ENCODE peak calls at places on chromosomes 13 and 19, in five cellular contexts. C is iris pigment epithelial cell, U is H54, X is kidney tubule cell, J is amniotic stem cell. R is an unnamed sample.

GRCh38 chr19:45585158-45585577 is 566 bp upstream of the OPA3 start:
- DNase-seq in C (no peak), U (no peak), X (no peak), J (no peak), R (no peak)

GRCh38 chr19:7681336-7682174 is 922 bp downstream of the TRAPPC5 start:
- DNase-seq in C (peak; percentile 75), U (no peak), X (peak; percentile 79), J (peak; percentile 19), R (peak; percentile 93)

GRCh38 chr19:8638078-8638619 is 7.7 kb downstream of the NFILZ start:
- DNase-seq in C (peak; percentile 60), U (no peak), X (no peak), J (no peak), R (no peak)

GRCh38 chr19:17195106-17195505 is 20.1 kb upstream of the USE1 start:
- DNase-seq in C (no peak), U (no peak), X (no peak), J (no peak), R (no peak)

GRCh38 chr13:21826214-21827015 is 155.5 kb downstream of the FGF9 start:
- DNase-seq in C (no peak), U (no peak), X (peak; percentile 22), J (no peak), R (no peak)

GRCh38 chr13:51980918-51981317 is 30.3 kb downstream of the ATP7B start:
- DNase-seq in C (peak; percentile 33), U (no peak), X (no peak), J (no peak), R (no peak)

GRCh38 chr13:47945738-47946137 is 55.3 kb downstream of the SUCLA2 start:
- DNase-seq in C (peak; percentile 96), U (no peak), X (peak; percentile 67), J (no peak), R (no peak)

GRCh38 chr13:38662362-38662761 is 24.5 kb upstream of the FREM2 start:
- DNase-seq in C (peak; percentile 85), U (no peak), X (peak; percentile 29), J (no peak), R (no peak)

GRCh38 chr19:30898353-30899103 is 450.7 kb downstream of the TSHZ3 start:
- DNase-seq in C (no peak), U (no peak), X (no peak), J (no peak), R (no peak)

GRCh38 chr13:101520672-101521071 is 68.2 kb downstream of the ITGBL1 start:
- DNase-seq in C (peak; percentile 90), U (peak; percentile 55), X (peak; percentile 77), J (no peak), R (no peak)

GRCh38 chr13:40579535-40579934 is 86.9 kb downstream of the FOXO1 start:
- DNase-seq in C (no peak), U (no peak), X (no peak), J (no peak), R (no peak)

GRCh38 chr19:17089238-17089637 is 13.7 kb downstream of the MYO9B start:
- DNase-seq in C (peak; percentile 84), U (peak; percentile 19), X (no peak), J (no peak), R (no peak)

GRCh38 chr13:104327217-104327616 is 1261.0 kb upstream of the SLC10A2 start:
- DNase-seq in C (no peak), U (no peak), X (peak; percentile 38), J (no peak), R (no peak)

GRCh38 chr13:49348748-49349147 is 95.1 kb downstream of the CAB39L start:
- DNase-seq in C (no peak), U (no peak), X (no peak), J (no peak), R (no peak)

GRCh38 chr13:81781471-81781870 is 1440.5 kb upstream of the SPRY2 start:
- DNase-seq in C (no peak), U (no peak), X (no peak), J (no peak), R (no peak)

GRCh38 chr19:32233885-32234284 is 111.5 kb upstream of the ZNF507 start:
- DNase-seq in C (no peak), U (no peak), X (no peak), J (no peak), R (no peak)

GRCh38 chr13:113917096-113917495 is 53.2 kb upstream of the GAS6 start:
- DNase-seq in C (no peak), U (no peak), X (no peak), J (no peak), R (no peak)

GRCh38 chr13:100815476-100816046 is 141.0 kb upstream of the TMTC4 start:
- DNase-seq in C (no peak), U (no peak), X (no peak), J (no peak), R (no peak)

GRCh38 chr13:96090240-96091101 is 564 bp downstream of the HS6ST3 start:
- DNase-seq in C (peak; percentile 20), U (no peak), X (peak; percentile 25), J (no peak), R (no peak)

GRCh38 chr19:42122691-42123607 is 9.3 kb downstream of the POU2F2 start:
- DNase-seq in C (no peak), U (no peak), X (no peak), J (no peak), R (peak; percentile 44)

GRCh38 chr19:48986211-48986610 is 6.9 kb downstream of the GYS1 start:
- DNase-seq in C (no peak), U (no peak), X (no peak), J (no peak), R (no peak)

GRCh38 chr19:32691291-32691951 is at the start of gene NUDT19:
- DNase-seq in C (peak; percentile 79), U (peak; percentile 98), X (peak; percentile 91), J (peak; percentile 78), R (peak; percentile 80)

GRCh38 chr13:50805805-50806204 is 37.7 kb downstream of the DLEU7 start:
- DNase-seq in C (peak; percentile 31), U (no peak), X (no peak), J (no peak), R (peak; percentile 51)

GRCh38 chr19:16654151-16654550 is 5.8 kb downstream of the SMIM7 start:
- DNase-seq in C (no peak), U (no peak), X (no peak), J (no peak), R (peak; percentile 36)

GRCh38 chr19:8505680-8506401 is 3.4 kb upstream of the PRAM1 start:
- DNase-seq in C (peak; percentile 52), U (peak; percentile 94), X (peak; percentile 72), J (peak; percentile 33), R (peak; percentile 75)

GRCh38 chr13:51619614-51620013 is 35.4 kb downstream of the WDFY2 start:
- DNase-seq in C (peak; percentile 78), U (no peak), X (peak; percentile 42), J (peak; percentile 38), R (no peak)

GRCh38 chr13:109243311-109243951 is 543.0 kb downstream of the IRS2 start:
- DNase-seq in C (peak; percentile 93), U (peak; percentile 62), X (peak; percentile 97), J (peak; percentile 49), R (no peak)

GRCh38 chr13:73268306-73268705 is 209.5 kb downstream of the KLF5 start:
- DNase-seq in C (peak; percentile 50), U (peak; percentile 15), X (peak; percentile 81), J (no peak), R (no peak)

GRCh38 chr19:11849264-11849615 is 714 bp downstream of the ZNF439 start:
- DNase-seq in C (peak; percentile 24), U (no peak), X (peak; percentile 7), J (no peak), R (peak; percentile 83)

GRCh38 chr13:106291006-106291405 is 244.5 kb downstream of the EFNB2 start:
- DNase-seq in C (peak; percentile 80), U (no peak), X (peak; percentile 53), J (no peak), R (no peak)

GRCh38 chr13:51856027-51856736 is 5.6 kb upstream of the CCDC70 start:
- DNase-seq in C (no peak), U (no peak), X (peak; percentile 59), J (no peak), R (no peak)

GRCh38 chr13:80630685-80631121 is 289.8 kb upstream of the SPRY2 start:
- DNase-seq in C (peak; percentile 60), U (no peak), X (no peak), J (no peak), R (no peak)

GRCh38 chr13:74930402-74931165 is 551.4 kb downstream of the TBC1D4 start:
- DNase-seq in C (peak; percentile 64), U (peak; percentile 5), X (peak; percentile 85), J (peak; percentile 19), R (no peak)

R was measured in NAMALWA.